ENCODE peak calls at places on chromosomes 3 and 15, in seven cellular contexts. P is right lobe of liver, A is A673, O is fibroblast of lung, M is HepG2, T is tibial artery, L is SK-N-SH. Y is an unnamed sample. For H3K27me3 and H3K4me1, the result is how much of the 10 kb centered on the place peaks cover.

GRCh38 chr3:73614385-73614784 is 10.4 kb downstream of the PDZRN3 start:
- DNase-seq in A (no peak), L (no peak), O (peak), M (no peak), T (peak), P (no peak), Y (no peak)

GRCh38 chr3:58686847-58687246 is 20.3 kb upstream of the FAM3D start:
- DNase-seq in T (no peak), M (no peak), O (no peak), L (no peak), A (no peak), P (no peak), Y (no peak)

GRCh38 chr3:33358172-33358781 is 81.0 kb downstream of the FBXL2 start:
- DNase-seq in O (no peak), T (no peak), M (no peak), P (no peak), L (no peak), A (no peak), Y (no peak)

GRCh38 chr3:138914870-138915502 is 32.0 kb downstream of the FOXL2 start:
- DNase-seq in L (no peak), P (no peak), M (peak), A (no peak), O (peak), T (no peak), Y (no peak)

GRCh38 chr3:33096103-33096868 is 660 bp downstream of the GLB1 start:
- DNase-seq in T (peak), P (peak), O (peak), A (peak), L (peak), M (peak), Y (peak)

GRCh38 chr3:9808345-9809037 is 1.6 kb upstream of the TTLL3 start:
- DNase-seq in P (no peak), M (peak), T (no peak), O (peak), A (peak), L (peak), Y (peak)

GRCh38 chr3:190486201-190486865 is 27.6 kb upstream of the IL1RAP start:
- DNase-seq in A (peak), L (no peak), O (peak), T (no peak), M (no peak), P (no peak), Y (no peak)

GRCh38 chr3:144028798-144029411 is 57.3 kb downstream of the DIPK2A start:
- DNase-seq in A (no peak), P (no peak), L (no peak), T (no peak), O (no peak), M (no peak), Y (no peak)

GRCh38 chr15:50764331-50765201 is 940 bp downstream of the SPPL2A start:
- DNase-seq in M (no peak), A (no peak), P (no peak), O (peak), L (peak), T (no peak), Y (no peak)

GRCh38 chr3:25957026-25957425 is 167.1 kb downstream of the OXSM start:
- DNase-seq in T (no peak), M (no peak), P (no peak), A (no peak), O (no peak), L (no peak), Y (no peak)

GRCh38 chr3:158731938-158732855 is at the start of gene RARRES1:
- DNase-seq in L (peak), T (peak), M (no peak), A (peak), P (peak), O (peak), Y (peak)

GRCh38 chr3:128851601-128852000 is 27.8 kb upstream of the ACAD9 start:
- DNase-seq in P (no peak), O (no peak), A (no peak), M (no peak), L (no peak), T (no peak), Y (no peak)

GRCh38 chr3:58824285-58824684 is 157.7 kb upstream of the FAM3D start:
- DNase-seq in O (peak), L (peak), T (no peak), P (peak), A (peak), M (peak), Y (no peak)

GRCh38 chr15:41772720-41773331 is 1.5 kb upstream of the MAPKBP1 start:
- DNase-seq in L (peak), T (peak), A (peak), M (peak), P (no peak), O (peak), Y (no peak)

GRCh38 chr15:89632563-89633430 is 22.5 kb downstream of the KIF7 start:
- DNase-seq in P (no peak), O (no peak), A (no peak), M (no peak), T (no peak), L (peak), Y (no peak)

GRCh38 chr3:45167011-45167911 is 21.1 kb upstream of the CDCP1 start:
- DNase-seq in L (peak), M (no peak), A (peak), T (peak), O (peak), P (peak), Y (peak)

GRCh38 chr15:98951004-98951403 is 56.6 kb downstream of the PGPEP1L start:
- DNase-seq in P (no peak), T (no peak), L (no peak), O (no peak), A (no peak), M (no peak), Y (peak)

GRCh38 chr15:72205896-72206676 is 8.5 kb upstream of the GRAMD2A start:
- DNase-seq in M (no peak), P (no peak), L (no peak), O (no peak), A (no peak), T (no peak), Y (no peak)

DNA sequence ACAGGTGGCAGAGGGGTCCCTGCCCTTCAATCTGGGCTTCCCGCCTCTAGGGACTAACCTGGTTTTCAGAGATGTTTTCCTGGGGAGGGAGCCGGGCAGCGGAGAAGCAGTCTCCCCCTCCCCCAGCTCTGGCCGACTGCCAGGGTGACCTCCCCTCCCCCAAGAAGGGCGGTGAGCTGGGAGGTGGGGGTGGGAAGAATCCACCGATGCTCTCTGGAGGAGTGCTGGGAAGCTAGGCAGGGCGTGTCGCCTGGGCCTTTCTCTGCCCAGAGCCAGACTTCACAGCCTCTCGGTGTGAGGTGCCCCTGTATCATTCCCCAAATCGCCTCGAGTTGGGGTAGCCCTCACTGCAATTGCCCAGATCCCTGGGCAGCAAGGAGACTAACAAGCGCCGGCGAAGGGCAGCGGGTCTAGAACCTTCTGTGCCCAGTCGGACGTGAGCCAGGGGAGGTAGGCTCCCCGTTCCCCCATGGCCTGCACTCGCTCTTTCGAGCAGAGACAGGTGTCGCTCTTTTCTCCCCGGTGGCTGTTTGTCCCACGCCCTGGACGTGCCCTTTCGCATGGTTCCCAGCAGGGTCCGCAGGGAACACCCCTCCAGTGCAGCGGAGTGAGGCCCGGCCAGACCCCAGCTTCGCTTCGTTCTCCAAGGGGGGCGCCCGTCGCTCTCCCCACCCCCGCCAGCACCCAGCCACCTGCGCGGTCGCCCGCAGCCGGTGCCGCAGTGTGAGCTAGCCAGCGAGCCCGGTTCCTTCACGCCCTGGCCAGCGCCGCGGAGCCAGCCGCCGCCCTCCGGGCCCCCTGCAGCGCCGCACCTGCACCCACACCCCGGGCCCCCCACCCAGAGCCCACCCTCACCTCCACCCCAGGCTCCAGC is 1.1 kb downstream of the RAB6B start:
- DNase-seq in P (no peak), T (no peak), O (no peak), L (peak), A (no peak), M (no peak), Y (no peak)
- H3K27me3 ChIP-seq in P (under half), T (under half), O (under half), L (under half), A (under half), M (half or more), Y (half or more)

GRCh38 chr3:31530039-31530983 is 2.4 kb upstream of the STT3B start:
- DNase-seq in O (no peak), A (no peak), T (no peak), M (no peak), P (no peak), L (no peak), Y (no peak)
- H3K4me1 ChIP-seq in O (under half), A (under half), T (under half), M (under half), P (under half), L (under half), Y (under half)

GRCh38 chr3:147421184-147421912 is 12.2 kb downstream of the ZIC1 start:
- DNase-seq in M (no peak), P (no peak), A (no peak), L (peak), O (no peak), T (no peak), Y (no peak)
- H3K27me3 ChIP-seq in M (half or more), P (under half), A (half or more), L (half or more), O (half or more), T (half or more), Y (half or more)

GRCh38 chr3:55662683-55663082 is 175.6 kb upstream of the WNT5A start:
- DNase-seq in L (no peak), O (peak), M (no peak), T (no peak), A (no peak), P (no peak), Y (no peak)
- H3K4me1 ChIP-seq in L (under half), O (under half), M (under half), T (under half), A (under half), P (under half), Y (under half)

GRCh38 chr3:184554470-184554869 is 7.1 kb upstream of the EPHB3 start:
- DNase-seq in O (no peak), T (no peak), A (no peak), P (no peak), M (no peak), L (no peak), Y (no peak)
- H3K27me3 ChIP-seq in O (under half), T (under half), A (under half), P (under half), M (half or more), L (under half), Y (under half)

GRCh38 chr3:152352559-152352958 is 83.8 kb downstream of the MBNL1 start:
- DNase-seq in M (no peak), P (no peak), O (no peak), T (no peak), A (no peak), L (no peak), Y (no peak)
- H3K4me1 ChIP-seq in M (under half), P (under half), O (under half), T (under half), A (under half), L (under half), Y (half or more)